ENCODE peak calls at places on chromosomes 12 and 14, in five cellular contexts. M, F, B, G and O are unnamed samples.

GRCh38 chr14:77044776-77045569 is 16.5 kb upstream of the IRF2BPL start:
- DNase-seq in G (no peak), F (peak; percentile 66), B (peak; percentile 59), M (no peak), O (no peak)

GRCh38 chr14:80845877-80846276 is 95.7 kb downstream of the CEP128 start:
- DNase-seq in B (no peak), G (no peak), F (no peak), M (no peak), O (no peak)

GRCh38 chr14:38412654-38413053 is 156.8 kb upstream of the CLEC14A start:
- DNase-seq in M (no peak), G (no peak), F (no peak), B (no peak), O (no peak)

GRCh38 chr14:96081767-96082400 is 42.7 kb downstream of the C14orf132 start:
- DNase-seq in B (no peak), F (no peak), G (no peak), M (no peak), O (no peak)

GRCh38 chr14:69648480-69649414 is 37.4 kb downstream of the SUSD6 start:
- DNase-seq in F (no peak), B (no peak), G (peak; percentile 64), M (no peak), O (no peak)

GRCh38 chr12:125683748-125684381 is 618.6 kb downstream of the AACS start:
- DNase-seq in G (no peak), B (peak; percentile 37), F (peak; percentile 100), M (peak; percentile 23), O (no peak)

GRCh38 chr14:78611796-78612571 is 441.8 kb downstream of the NRXN3 start:
- DNase-seq in G (no peak), M (no peak), F (no peak), B (no peak), O (no peak)

GRCh38 chr12:113684053-113684907 is 212.6 kb upstream of the LHX5 start:
- DNase-seq in F (peak; percentile 72), M (no peak), B (no peak), G (no peak), O (no peak)

GRCh38 chr14:67221248-67221981 is 19.8 kb upstream of the PALS1 start:
- DNase-seq in M (no peak), G (peak; percentile 46), B (no peak), F (no peak), O (no peak)

GRCh38 chr12:578743-579449 is 84.3 kb downstream of the NINJ2 start:
- DNase-seq in M (no peak), F (peak; percentile 63), G (no peak), B (no peak), O (no peak)

GRCh38 chr12:1842183-1842904 is 22.0 kb downstream of the LRTM2 start:
- DNase-seq in B (no peak), G (no peak), F (peak; percentile 49), M (no peak), O (peak; percentile 25)

GRCh38 chr12:117261267-117261666 is 71.0 kb upstream of the FBXO21 start:
- DNase-seq in M (no peak), B (no peak), F (no peak), G (no peak), O (no peak)

GRCh38 chr12:63942464-63943241 is 98.2 kb downstream of the SRGAP1 start:
- DNase-seq in F (no peak), M (no peak), G (no peak), B (no peak), O (no peak)

GRCh38 chr12:63944036-63944579 is 99.6 kb downstream of the SRGAP1 start:
- DNase-seq in M (no peak), B (no peak), F (no peak), G (no peak), O (no peak)

GRCh38 chr12:63941879-63942278 is 97.4 kb downstream of the SRGAP1 start:
- DNase-seq in G (no peak), B (no peak), M (no peak), F (no peak), O (no peak)

GRCh38 chr12:63937381-63938168 is 93.1 kb downstream of the SRGAP1 start:
- DNase-seq in G (no peak), F (no peak), B (no peak), M (no peak), O (no peak)

DNA sequence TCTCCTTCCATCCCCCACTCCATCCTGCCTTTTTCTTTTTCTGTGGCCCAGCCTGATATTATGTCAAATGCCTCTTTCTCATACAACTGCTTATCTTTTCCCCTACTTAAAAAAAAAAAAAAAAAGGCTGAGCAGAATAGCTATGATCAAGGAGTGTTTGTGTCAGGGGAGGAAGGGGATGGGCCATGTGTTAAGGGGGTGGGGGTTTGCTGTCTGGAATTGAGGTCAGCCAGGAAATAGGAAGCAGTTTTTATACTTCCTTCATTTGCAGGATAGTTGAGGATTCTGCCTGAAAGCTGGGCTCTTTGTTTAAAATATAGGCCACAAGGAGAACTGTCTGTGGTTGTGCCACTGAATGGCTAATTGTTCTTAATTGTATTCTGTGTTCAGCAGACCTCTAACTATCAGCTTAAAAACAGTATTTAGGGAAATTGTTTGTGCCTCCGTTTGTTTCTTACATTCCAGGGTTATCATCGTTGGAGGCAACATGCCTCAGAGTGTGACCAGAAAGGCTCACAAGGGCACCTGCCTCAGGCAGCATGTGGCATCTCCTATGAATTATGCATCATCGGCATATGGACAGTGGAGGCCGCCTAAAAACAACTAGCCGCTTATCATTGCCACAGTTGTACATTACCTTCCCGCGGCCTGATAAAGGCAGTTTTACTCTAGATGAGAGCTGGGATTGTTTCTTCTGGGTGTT is 95.9 kb downstream of the SRGAP1 start:
- DNase-seq in G (no peak), F (no peak), B (no peak), M (no peak), O (no peak)
- TF ChIP-seq CTCF in G (no peak), F (no peak), B (no peak), M (no peak), O (no peak)

GRCh38 chr14:52874389-52874788 is 76.5 kb downstream of the FERMT2 start:
- DNase-seq in G (no peak), F (no peak), M (no peak), B (no peak), O (no peak)

GRCh38 chr14:52875707-52876106 is 75.1 kb downstream of the FERMT2 start:
- DNase-seq in B (no peak), M (no peak), F (no peak), G (no peak), O (no peak)

GRCh38 chr14:52871606-52872005 is 79.2 kb downstream of the FERMT2 start:
- DNase-seq in B (no peak), M (no peak), G (no peak), F (no peak), O (no peak)

GRCh38 chr14:52873694-52874093 is 77.2 kb downstream of the FERMT2 start:
- DNase-seq in F (no peak), G (no peak), B (no peak), M (no peak), O (no peak)

DNA sequence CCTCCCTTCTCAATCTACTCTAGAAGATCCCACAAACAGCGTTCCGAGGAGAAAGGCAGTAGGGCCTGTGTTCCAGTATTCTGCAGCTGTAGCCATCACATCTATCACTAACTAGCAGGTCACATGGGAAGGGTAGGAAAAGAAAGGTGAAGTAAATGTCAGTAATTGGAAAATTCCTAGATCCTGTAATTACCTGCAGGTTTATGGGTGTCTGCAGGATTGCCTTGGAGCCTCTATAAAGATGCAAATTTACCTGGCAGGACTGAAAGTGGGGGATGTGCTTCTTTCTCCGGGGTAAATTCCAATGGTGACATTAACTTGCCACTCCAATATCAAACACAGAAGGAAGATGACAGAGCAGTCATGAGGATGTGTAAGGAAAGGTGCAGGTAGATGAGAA is 77.8 kb downstream of the FERMT2 start:
- DNase-seq in M (no peak), G (no peak), F (no peak), B (no peak), O (no peak)
- H3K27ac ChIP-seq in M (no peak overlapping the region), G (no peak overlapping the region), F (no peak overlapping the region), B (no peak overlapping the region), O (no peak overlapping the region)

DNA sequence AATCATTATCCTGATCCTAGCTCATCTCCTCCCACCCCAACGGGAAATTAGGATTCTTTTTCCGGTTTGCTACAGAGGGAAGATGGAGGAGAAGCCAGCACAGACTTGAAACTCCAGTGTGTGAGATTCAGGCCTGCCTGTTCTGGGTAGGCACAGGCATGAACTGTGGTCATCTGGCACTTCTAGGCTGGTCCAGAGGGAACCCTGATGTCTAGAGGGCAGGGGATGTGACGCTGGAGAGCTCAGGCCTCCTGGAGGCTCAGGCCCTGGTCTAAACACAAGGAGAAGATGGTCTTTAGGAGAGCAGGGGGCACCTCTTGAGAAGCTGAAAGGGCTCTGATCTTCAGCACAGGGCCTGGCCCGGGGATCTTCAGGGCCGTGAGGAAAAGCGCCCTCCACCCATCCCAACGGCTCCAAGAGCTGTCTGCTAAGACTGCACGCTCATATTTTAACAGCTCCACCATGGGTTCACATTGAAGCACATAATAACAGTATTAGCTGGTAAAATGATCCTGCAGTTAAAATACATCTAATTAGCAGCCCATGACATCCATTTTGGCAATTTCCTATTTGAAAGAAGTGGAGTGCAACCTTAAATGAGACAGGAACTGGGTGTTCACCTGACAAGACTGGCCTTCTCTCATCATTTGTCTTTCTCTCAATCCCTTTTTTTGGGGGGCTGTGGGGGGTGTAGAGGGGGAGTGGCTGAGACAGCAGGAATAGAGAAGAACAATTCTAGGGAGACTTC is 35.4 kb downstream of the BCL11B start:
- DNase-seq in M (no peak), G (no peak), B (no peak), F (peak; percentile 63), O (no peak)
- H3K27me3 ChIP-seq in M (no peaks in the 10 kb centered on the region), G (no peaks in the 10 kb centered on the region), B (peaks cover 3% of the 10 kb centered on the region), F (no peaks in the 10 kb centered on the region), O (no peaks in the 10 kb centered on the region)

GRCh38 chr12:66269757-66270383 is 32.4 kb upstream of the HELB start:
- DNase-seq in B (no peak), G (peak; percentile 20), F (peak; percentile 80), M (no peak), O (no peak)
- TF ChIP-seq CTCF in B (peak; percentile 24), G (peak; percentile 80), F (peak; percentile 83), M (peak; percentile 59), O (peak; percentile 83)

DNA sequence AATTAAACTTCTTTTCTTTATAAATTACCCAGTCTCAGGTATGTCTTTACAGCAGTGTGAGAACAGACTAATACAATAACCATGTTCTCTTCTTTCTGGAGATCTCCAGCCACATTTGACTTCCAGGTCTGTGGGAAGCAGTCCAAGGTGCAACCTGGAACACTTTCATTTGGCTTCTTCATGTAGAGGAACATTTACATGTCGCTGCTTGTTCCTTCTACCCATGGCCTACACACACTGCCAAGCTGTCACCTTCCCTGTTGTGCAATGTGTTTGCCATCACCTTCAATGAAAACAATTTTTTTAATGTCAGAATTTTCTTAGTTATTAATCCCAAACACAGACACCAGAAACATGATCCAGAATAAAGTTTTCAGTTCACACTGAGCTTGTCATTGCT is 104.7 kb downstream of the PRKCH start:
- DNase-seq in M (no peak), G (no peak), B (no peak), F (no peak), O (no peak)
- H3K27ac ChIP-seq in M (no peak overlapping the region), G (no peak overlapping the region), B (no peak overlapping the region), F (no peak overlapping the region), O (no peak overlapping the region)